ENCODE peak calls at places on chromosomes 7 and 10, in six cellular contexts. R, M, O, T, L and G are unnamed samples.

GRCh38 chr10:68095176-68095575 is 14.1 kb upstream of the MYPN start:
- DNase-seq in R (no peak), M (no peak), O (no peak), T (no peak), L (no peak), G (no peak)

GRCh38 chr10:25682203-25682950 is 251.7 kb upstream of the MYO3A start:
- DNase-seq in R (no peak), M (no peak), O (peak), T (peak), L (peak), G (no peak)

GRCh38 chr7:158533386-158534133 is 54.1 kb downstream of the PTPRN2 start:
- DNase-seq in R (no peak), M (no peak), O (no peak), T (no peak), L (no peak), G (no peak)

GRCh38 chr7:98210513-98211220 is 572 bp upstream of the BHLHA15 start:
- DNase-seq in R (no peak), M (no peak), O (peak), T (no peak), L (no peak), G (no peak)

GRCh38 chr7:90824386-90825307 is 228.5 kb downstream of the CDK14 start:
- DNase-seq in R (no peak), M (no peak), O (no peak), T (no peak), L (no peak), G (no peak)

GRCh38 chr7:102979670-102980069 is 66.9 kb downstream of the LRRC17 start:
- DNase-seq in R (no peak), M (no peak), O (no peak), T (no peak), L (no peak), G (no peak)

GRCh38 chr10:132914732-132915131 is 27.6 kb downstream of the CFAP46 start:
- DNase-seq in R (no peak), M (no peak), O (no peak), T (no peak), L (no peak), G (no peak)

GRCh38 chr7:150983893-150984368 is 5.8 kb upstream of the KCNH2 start:
- DNase-seq in R (no peak), M (no peak), O (no peak), T (no peak), L (no peak), G (no peak)

GRCh38 chr7:17939670-17940301 is 508 bp downstream of the SNX13 start:
- DNase-seq in R (peak), M (peak), O (peak), T (peak), L (peak), G (peak)

GRCh38 chr10:97571622-97572021 is 957 bp upstream of the ANKRD2 start:
- DNase-seq in R (no peak), M (no peak), O (no peak), T (no peak), L (no peak), G (no peak)

GRCh38 chr7:38629621-38630020 is 1.6 kb downstream of the AMPH start:
- DNase-seq in R (no peak), M (no peak), O (peak), T (no peak), L (no peak), G (no peak)

GRCh38 chr10:21744223-21744622 is 210.2 kb downstream of the MLLT10 start:
- DNase-seq in R (no peak), M (no peak), O (no peak), T (no peak), L (no peak), G (no peak)

GRCh38 chr10:116667484-116667883 is 46.7 kb downstream of the PNLIPRP2 start:
- DNase-seq in R (no peak), M (no peak), O (no peak), T (no peak), L (no peak), G (no peak)

GRCh38 chr10:86648706-86649426 is 5.5 kb upstream of the OPN4 start:
- DNase-seq in R (peak), M (no peak), O (no peak), T (peak), L (peak), G (no peak)

GRCh38 chr10:119281581-119282071 is 74.3 kb downstream of the GRK5 start:
- DNase-seq in R (no peak), M (no peak), O (peak), T (peak), L (peak), G (no peak)

GRCh38 chr10:92712016-92712889 is 22.5 kb downstream of the HHEX start:
- DNase-seq in R (no peak), M (no peak), O (no peak), T (no peak), L (no peak), G (no peak)

GRCh38 chr7:100053201-100053600 is 3.6 kb downstream of the ZSCAN21 start:
- DNase-seq in R (peak), M (peak), O (peak), T (no peak), L (no peak), G (peak)

GRCh38 chr7:137762334-137762733 is 84.4 kb downstream of the DGKI start:
- DNase-seq in R (no peak), M (no peak), O (no peak), T (no peak), L (no peak), G (no peak)

GRCh38 chr7:327991-328702 is 38.2 kb downstream of the FOXL3 start:
- DNase-seq in R (no peak), M (no peak), O (no peak), T (no peak), L (no peak), G (no peak)

GRCh38 chr7:73560035-73560835 is 2.7 kb upstream of the BCL7B start:
- DNase-seq in R (peak), M (peak), O (no peak), T (no peak), L (no peak), G (peak)

GRCh38 chr10:4008676-4009382 is 223.8 kb upstream of the KLF6 start:
- DNase-seq in R (no peak), M (no peak), O (no peak), T (no peak), L (no peak), G (no peak)

GRCh38 chr10:68099736-68100135 is 9.6 kb upstream of the MYPN start:
- DNase-seq in R (no peak), M (no peak), O (no peak), T (no peak), L (no peak), G (no peak)

GRCh38 chr10:119319161-119319919 is 112.0 kb downstream of the GRK5 start:
- DNase-seq in R (no peak), M (no peak), O (no peak), T (no peak), L (no peak), G (no peak)

GRCh38 chr10:21969326-21970287 is 33.9 kb downstream of the DNAJC1 start:
- DNase-seq in R (no peak), M (no peak), O (no peak), T (no peak), L (no peak), G (no peak)